ENCODE peak calls at places on chromosome 22, in seven cellular contexts. R is Peyer's patch; J is substantia nigra; U is RWPE1; S is H9; T is effector memory CD4-positive, alpha-beta T cell; P is gastrocnemius medialis. M is an unnamed sample.

GRCh38 chr22:20241579-20242392 is 26.3 kb downstream of the RTN4R start:
- DNase-seq in R (no peak), J (no peak), U (peak; percentile 12), S (no peak), T (no peak), P (no peak), M (no peak)

GRCh38 chr22:41915035-41915782 is at the start of gene SHISA8:
- DNase-seq in R (peak; percentile 71), J (no peak), U (peak; percentile 44), S (no peak), T (peak; percentile 39), P (no peak), M (no peak)

GRCh38 chr22:25161916-25162530 is 37.6 kb upstream of the CRYBB3 start:
- DNase-seq in R (no peak), J (no peak), U (no peak), S (no peak), T (no peak), P (peak; percentile 71), M (no peak)

GRCh38 chr22:48039326-48039725 is 1276.9 kb downstream of the TBC1D22A start:
- DNase-seq in R (no peak), J (no peak), U (no peak), S (no peak), T (no peak), P (no peak), M (no peak)

GRCh38 chr22:43851979-43852307 is 10.4 kb downstream of the SULT4A1 start:
- DNase-seq in R (no peak), J (no peak), U (no peak), S (no peak), T (no peak), P (no peak), M (no peak)

GRCh38 chr22:50610041-50610451 is 9.5 kb downstream of the MAPK8IP2 start:
- DNase-seq in R (no peak), J (no peak), U (no peak), S (no peak), T (no peak), P (no peak), M (no peak)

GRCh38 chr22:41910599-41911291 is 4.1 kb downstream of the SHISA8 start:
- DNase-seq in R (no peak), J (peak; percentile 23), U (no peak), S (no peak), T (no peak), P (peak; percentile 29), M (no peak)

GRCh38 chr22:41226728-41227655 is 13.7 kb downstream of the CHADL start:
- DNase-seq in R (no peak), J (no peak), U (no peak), S (no peak), T (no peak), P (peak; percentile 19), M (no peak)

GRCh38 chr22:25235547-25236290 is 16.3 kb downstream of the CRYBB2 start:
- DNase-seq in R (peak; percentile 83), J (peak; percentile 6), U (peak; percentile 99), S (peak; percentile 91), T (peak; percentile 1), P (peak; percentile 31), M (no peak)

GRCh38 chr22:40441761-40442364 is 71.5 kb downstream of the SGSM3 start:
- DNase-seq in R (no peak), J (no peak), U (no peak), S (no peak), T (no peak), P (no peak), M (no peak)

GRCh38 chr22:36155702-36156101 is 4.9 kb downstream of the APOL3 start:
- DNase-seq in R (no peak), J (no peak), U (no peak), S (no peak), T (no peak), P (peak; percentile 53), M (no peak)

GRCh38 chr22:36764060-36764459 is 11.9 kb downstream of the IFT27 start:
- DNase-seq in R (no peak), J (no peak), U (no peak), S (peak; percentile 5), T (no peak), P (no peak), M (no peak)

GRCh38 chr22:29715240-29715639 is 4.6 kb upstream of the CABP7 start:
- DNase-seq in R (no peak), J (no peak), U (no peak), S (no peak), T (no peak), P (no peak), M (no peak)

GRCh38 chr22:19873138-19873959 is 18.7 kb upstream of the GNB1L start:
- DNase-seq in R (peak; percentile 73), J (no peak), U (no peak), S (no peak), T (no peak), P (no peak), M (no peak)

GRCh38 chr22:25554321-25555088 is 10.0 kb upstream of the GRK3 start:
- DNase-seq in R (no peak), J (no peak), U (no peak), S (no peak), T (no peak), P (no peak), M (no peak)

GRCh38 chr22:49977578-49977977 is 17.0 kb downstream of the PIM3 start:
- DNase-seq in R (no peak), J (no peak), U (no peak), S (no peak), T (no peak), P (no peak), M (no peak)

GRCh38 chr22:17098379-17098819 is 13.6 kb downstream of the IL17RA start:
- DNase-seq in R (peak; percentile 35), J (no peak), U (no peak), S (no peak), T (no peak), P (no peak), M (no peak)

GRCh38 chr22:42375982-42376381 is 56.2 kb downstream of the NFAM1 start:
- DNase-seq in R (no peak), J (no peak), U (no peak), S (no peak), T (no peak), P (no peak), M (no peak)

GRCh38 chr22:49107961-49108530 is 719.6 kb downstream of the BRD1 start:
- DNase-seq in R (no peak), J (no peak), U (no peak), S (no peak), T (no peak), P (no peak), M (no peak)

GRCh38 chr22:42811510-42811909 is 45.6 kb downstream of the ARFGAP3 start:
- DNase-seq in R (no peak), J (no peak), U (no peak), S (no peak), T (no peak), P (no peak), M (no peak)

DNA sequence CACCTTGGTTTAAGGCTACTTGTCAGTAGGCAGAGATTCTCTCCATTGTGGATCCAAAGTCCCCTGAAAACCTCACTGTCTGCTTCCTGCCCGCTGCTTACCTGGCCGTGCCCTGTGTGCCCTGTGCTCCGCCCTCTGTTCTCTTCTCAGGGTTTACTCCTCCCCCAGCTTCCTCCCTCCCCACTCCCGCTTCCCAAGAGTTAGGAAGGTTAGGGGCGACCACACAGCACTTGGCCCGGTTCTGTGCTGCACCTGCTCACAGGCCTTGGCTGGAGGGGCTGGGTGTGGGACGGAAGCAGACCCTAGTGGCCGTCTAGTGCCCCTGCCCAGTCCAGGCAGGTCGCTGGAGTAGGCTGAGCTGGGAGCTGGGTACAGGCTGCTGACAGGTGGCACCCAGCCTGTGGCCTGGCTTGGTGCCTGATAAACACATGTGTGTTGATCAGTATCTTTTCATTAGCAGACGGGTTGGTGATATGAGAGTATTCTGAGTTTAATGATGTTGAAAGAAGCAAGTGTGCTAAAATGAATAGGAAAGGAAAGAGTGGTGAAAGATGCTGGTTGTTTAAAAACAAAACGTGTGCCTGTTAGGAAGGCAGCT is 40.5 kb downstream of the GRAMD4 start:
- DNase-seq in R (peak; percentile 87), J (no peak), U (no peak), S (no peak), T (peak; percentile 44), P (peak; percentile 50), M (no peak)
- H3K27ac ChIP-seq in R (peak overlapping the region; percentile 96), J (no peak overlapping the region), U (peak overlapping the region; percentile 48), S (no peak overlapping the region), T (peak overlapping the region; percentile 69), P (peak overlapping the region; percentile 52), M (peak overlapping the region; percentile 63)

DNA sequence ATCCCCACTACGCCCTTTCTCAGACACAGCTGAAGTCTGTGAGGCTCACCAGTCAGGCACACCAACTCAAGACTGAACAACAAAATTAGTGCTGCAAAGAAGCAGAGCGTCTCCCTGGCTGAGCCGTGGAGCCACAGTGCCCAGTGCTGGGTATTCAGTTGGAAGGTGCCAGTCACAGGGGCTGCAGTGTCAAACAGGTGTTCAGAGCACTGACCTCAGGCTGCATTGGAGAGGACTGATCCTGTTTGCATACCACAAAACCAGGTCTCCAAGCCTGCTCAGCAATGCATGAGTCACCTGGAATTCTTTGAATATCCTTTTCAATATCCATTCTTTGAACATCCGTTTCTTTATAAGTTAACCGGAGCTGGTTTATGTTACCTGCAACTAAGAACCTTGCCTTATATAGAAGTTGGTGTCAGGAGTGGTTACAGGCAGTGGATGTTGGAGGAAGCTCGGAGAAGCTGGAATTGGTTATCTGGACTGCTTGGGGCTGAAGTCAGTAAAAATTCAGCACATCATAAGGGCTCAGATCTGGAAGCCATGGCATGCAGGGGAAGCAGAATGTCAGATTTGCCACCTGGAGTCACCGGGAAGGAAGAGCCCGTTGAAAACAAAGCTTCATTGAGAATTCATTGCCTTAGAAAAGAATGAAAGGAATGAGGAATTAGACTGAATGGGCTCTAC is 30.3 kb downstream of the PDGFB start:
- DNase-seq in R (no peak), J (no peak), U (peak; percentile 77), S (peak; percentile 82), T (no peak), P (no peak), M (no peak)
- H3K27ac ChIP-seq in R (no peak overlapping the region), J (no peak overlapping the region), U (peak overlapping the region; percentile 93), S (peak overlapping the region; percentile 94), T (no peak overlapping the region), P (no peak overlapping the region), M (peak overlapping the region; percentile 34)

GRCh38 chr22:34866081-34866480 is 199.9 kb upstream of the ISX start:
- DNase-seq in R (no peak), J (no peak), U (no peak), S (no peak), T (no peak), P (no peak), M (no peak)
- H3K27ac ChIP-seq in R (no peak overlapping the region), J (no peak overlapping the region), U (no peak overlapping the region), S (no peak overlapping the region), T (no peak overlapping the region), P (no peak overlapping the region), M (no peak overlapping the region)

GRCh38 chr22:24009227-24010017 is 1.7 kb upstream of the CABIN1 start:
- DNase-seq in R (no peak), J (no peak), U (no peak), S (no peak), T (no peak), P (no peak), M (no peak)

GRCh38 chr22:24007253-24008021 is 2.2 kb upstream of the GSTT4 start:
- DNase-seq in R (no peak), J (no peak), U (no peak), S (no peak), T (no peak), P (no peak), M (no peak)

GRCh38 chr22:24010018-24010391 is 1.1 kb upstream of the CABIN1 start:
- DNase-seq in R (no peak), J (no peak), U (no peak), S (no peak), T (no peak), P (no peak), M (no peak)

GRCh38 chr22:24008022-24008283 is 2.7 kb upstream of the GSTT4 start:
- DNase-seq in R (no peak), J (no peak), U (no peak), S (no peak), T (no peak), P (no peak), M (no peak)

GRCh38 chr22:24008381-24009226 is 2.5 kb upstream of the CABIN1 start:
- DNase-seq in R (no peak), J (no peak), U (no peak), S (no peak), T (no peak), P (no peak), M (no peak)
- H3K27ac ChIP-seq in R (no peak overlapping the region), J (no peak overlapping the region), U (no peak overlapping the region), S (no peak overlapping the region), T (no peak overlapping the region), P (no peak overlapping the region), M (no peak overlapping the region)